ENCODE peak calls at places on chromosomes 7 and 10, in eight cellular contexts. One of them, this sample, is unnamed.

GRCh38 chr10:107686095-107686494 is 521.6 kb upstream of the SORCS1 start:
- DNase-seq in transverse colon: peak
- DNase-seq in ovary: no peak
- DNase-seq in left lung: peak
- DNase-seq in NB4: peak
- DNase-seq in neural progenitor cell: no peak
- DNase-seq in IMR-90: no peak
- DNase-seq in astrocyte of the cerebellum: no peak
- DNase-seq in this sample: no peak

GRCh38 chr10:110498982-110499795 is 1.5 kb downstream of the DUSP5 start:
- DNase-seq in neural progenitor cell: peak
- DNase-seq in ovary: no peak
- DNase-seq in transverse colon: peak
- DNase-seq in NB4: peak
- DNase-seq in IMR-90: peak
- DNase-seq in left lung: no peak
- DNase-seq in astrocyte of the cerebellum: no peak
- DNase-seq in this sample: no peak

GRCh38 chr7:102404005-102404861 is 8.1 kb downstream of the PRKRIP1 start:
- DNase-seq in NB4: peak
- DNase-seq in transverse colon: peak
- DNase-seq in neural progenitor cell: peak
- DNase-seq in ovary: no peak
- DNase-seq in astrocyte of the cerebellum: peak
- DNase-seq in left lung: no peak
- DNase-seq in IMR-90: peak
- DNase-seq in this sample: no peak

GRCh38 chr10:128180843-128181242 is 54.6 kb upstream of the MKI67 start:
- DNase-seq in NB4: peak
- DNase-seq in astrocyte of the cerebellum: no peak
- DNase-seq in transverse colon: no peak
- DNase-seq in left lung: no peak
- DNase-seq in IMR-90: no peak
- DNase-seq in ovary: no peak
- DNase-seq in neural progenitor cell: no peak
- DNase-seq in this sample: no peak

GRCh38 chr7:94513565-94513860 is 3.9 kb downstream of the CASD1 start:
- DNase-seq in left lung: no peak
- DNase-seq in NB4: no peak
- DNase-seq in ovary: no peak
- DNase-seq in astrocyte of the cerebellum: no peak
- DNase-seq in neural progenitor cell: no peak
- DNase-seq in transverse colon: no peak
- DNase-seq in IMR-90: peak
- DNase-seq in this sample: no peak

GRCh38 chr10:7810443-7810842 is 7.9 kb upstream of the TAF3 start:
- DNase-seq in transverse colon: no peak
- DNase-seq in ovary: no peak
- DNase-seq in neural progenitor cell: no peak
- DNase-seq in left lung: no peak
- DNase-seq in astrocyte of the cerebellum: no peak
- DNase-seq in NB4: no peak
- DNase-seq in IMR-90: no peak
- DNase-seq in this sample: no peak

GRCh38 chr7:5428470-5429252 is 5.0 kb upstream of the TNRC18 start:
- DNase-seq in ovary: peak
- DNase-seq in astrocyte of the cerebellum: peak
- DNase-seq in left lung: peak
- DNase-seq in transverse colon: peak
- DNase-seq in NB4: peak
- DNase-seq in neural progenitor cell: peak
- DNase-seq in IMR-90: peak
- DNase-seq in this sample: no peak

GRCh38 chr10:91198781-91199180 is 21.7 kb upstream of the PCGF5 start:
- DNase-seq in left lung: no peak
- DNase-seq in ovary: no peak
- DNase-seq in astrocyte of the cerebellum: no peak
- DNase-seq in NB4: peak
- DNase-seq in neural progenitor cell: no peak
- DNase-seq in IMR-90: peak
- DNase-seq in transverse colon: no peak
- DNase-seq in this sample: no peak

GRCh38 chr7:43954524-43955228 is 28.4 kb downstream of the UBE2D4 start:
- DNase-seq in IMR-90: peak
- DNase-seq in NB4: peak
- DNase-seq in left lung: no peak
- DNase-seq in neural progenitor cell: peak
- DNase-seq in transverse colon: peak
- DNase-seq in ovary: no peak
- DNase-seq in astrocyte of the cerebellum: peak
- DNase-seq in this sample: peak

GRCh38 chr10:72009430-72010081 is 45.4 kb downstream of the CHST3 start:
- DNase-seq in IMR-90: peak
- DNase-seq in neural progenitor cell: peak
- DNase-seq in NB4: no peak
- DNase-seq in ovary: peak
- DNase-seq in left lung: peak
- DNase-seq in astrocyte of the cerebellum: peak
- DNase-seq in transverse colon: peak
- DNase-seq in this sample: peak

GRCh38 chr10:57338823-57339558 is 928.7 kb downstream of the IPMK start:
- DNase-seq in ovary: no peak
- DNase-seq in astrocyte of the cerebellum: peak
- DNase-seq in IMR-90: peak
- DNase-seq in NB4: peak
- DNase-seq in neural progenitor cell: peak
- DNase-seq in left lung: no peak
- DNase-seq in transverse colon: no peak
- DNase-seq in this sample: peak

DNA sequence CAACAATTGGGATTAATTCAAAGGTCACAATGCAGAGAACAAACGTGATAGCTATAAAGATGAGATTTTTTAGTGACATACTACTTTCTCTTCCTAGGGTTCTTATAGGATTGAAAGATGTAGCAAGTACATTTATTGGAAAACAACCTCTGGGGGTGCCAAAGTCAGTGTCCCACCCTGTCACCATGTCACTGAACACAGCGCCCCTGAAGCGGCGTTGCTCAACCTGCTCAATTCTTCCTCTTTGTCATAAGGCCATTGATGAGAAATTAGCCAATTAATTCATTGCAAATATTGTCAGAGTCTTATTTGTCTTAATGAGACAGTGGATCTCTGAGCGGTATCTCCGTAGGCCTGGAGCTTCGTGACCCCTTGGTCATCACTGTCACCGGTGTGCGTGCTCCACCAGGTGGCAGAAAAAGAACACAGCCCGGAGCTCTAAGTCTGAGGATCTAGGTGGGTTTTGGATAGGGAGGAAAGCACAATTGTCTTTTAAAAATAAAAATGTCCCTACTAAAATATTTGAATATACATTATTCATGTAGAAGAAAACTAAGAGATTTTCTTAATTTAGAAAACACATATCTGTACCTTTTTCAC is 362.6 kb downstream of the PAXIP1 start:
- DNase-seq in neural progenitor cell: peak
- DNase-seq in ovary: no peak
- DNase-seq in astrocyte of the cerebellum: no peak
- DNase-seq in IMR-90: no peak
- DNase-seq in NB4: peak
- DNase-seq in transverse colon: peak
- DNase-seq in left lung: no peak
- DNase-seq in this sample: no peak
- TF ChIP-seq CTCF in neural progenitor cell: peak
- TF ChIP-seq CTCF in ovary: no peak
- TF ChIP-seq CTCF in astrocyte of the cerebellum: no peak
- TF ChIP-seq CTCF in IMR-90: no peak
- TF ChIP-seq CTCF in NB4: peak
- TF ChIP-seq CTCF in transverse colon: peak
- TF ChIP-seq CTCF in left lung: no peak
- TF ChIP-seq CTCF in this sample: no peak

GRCh38 chr7:81075150-81075549 is 156.3 kb upstream of the SEMA3C start:
- DNase-seq in IMR-90: peak
- DNase-seq in transverse colon: no peak
- DNase-seq in NB4: no peak
- DNase-seq in neural progenitor cell: no peak
- DNase-seq in ovary: no peak
- DNase-seq in left lung: no peak
- DNase-seq in astrocyte of the cerebellum: peak
- DNase-seq in this sample: no peak

GRCh38 chr7:81081626-81082025 is 162.8 kb upstream of the SEMA3C start:
- DNase-seq in ovary: no peak
- DNase-seq in left lung: no peak
- DNase-seq in neural progenitor cell: no peak
- DNase-seq in astrocyte of the cerebellum: no peak
- DNase-seq in NB4: no peak
- DNase-seq in IMR-90: no peak
- DNase-seq in transverse colon: no peak
- DNase-seq in this sample: no peak

GRCh38 chr7:81074406-81074805 is 155.6 kb upstream of the SEMA3C start:
- DNase-seq in neural progenitor cell: no peak
- DNase-seq in NB4: no peak
- DNase-seq in transverse colon: no peak
- DNase-seq in left lung: no peak
- DNase-seq in ovary: no peak
- DNase-seq in astrocyte of the cerebellum: no peak
- DNase-seq in IMR-90: no peak
- DNase-seq in this sample: no peak

DNA sequence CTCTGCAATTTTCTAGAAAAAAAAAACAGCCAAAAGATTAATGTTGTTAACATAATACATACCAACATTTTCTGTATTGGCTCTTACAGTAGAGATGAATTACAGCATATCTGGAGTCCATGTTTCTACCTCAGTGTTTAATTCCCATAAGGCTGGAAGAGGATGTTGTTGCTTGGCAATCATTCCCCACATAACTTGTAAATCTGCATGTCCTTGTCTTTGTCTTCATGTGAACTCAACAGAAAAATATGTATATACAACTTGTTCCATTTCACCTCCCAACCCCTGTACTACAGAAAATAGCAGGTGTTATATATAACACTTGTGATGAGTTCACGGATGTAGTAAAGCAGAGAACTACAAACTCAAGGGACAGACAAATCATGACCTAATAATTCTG is 160.9 kb upstream of the SEMA3C start:
- DNase-seq in ovary: no peak
- DNase-seq in IMR-90: peak
- DNase-seq in transverse colon: no peak
- DNase-seq in neural progenitor cell: no peak
- DNase-seq in left lung: no peak
- DNase-seq in astrocyte of the cerebellum: no peak
- DNase-seq in NB4: no peak
- DNase-seq in this sample: no peak
- H3K4me3 ChIP-seq in ovary: no peak
- H3K4me3 ChIP-seq in IMR-90: no peak
- H3K4me3 ChIP-seq in transverse colon: no peak
- H3K4me3 ChIP-seq in neural progenitor cell: no peak
- H3K4me3 ChIP-seq in left lung: no peak
- H3K4me3 ChIP-seq in astrocyte of the cerebellum: no peak
- H3K4me3 ChIP-seq in NB4: no peak
- H3K4me3 ChIP-seq in this sample: no peak

GRCh38 chr10:132002004-132002403 is 20.3 kb upstream of the BNIP3 start:
- DNase-seq in NB4: no peak
- DNase-seq in ovary: no peak
- DNase-seq in IMR-90: no peak
- DNase-seq in left lung: no peak
- DNase-seq in neural progenitor cell: no peak
- DNase-seq in astrocyte of the cerebellum: no peak
- DNase-seq in transverse colon: no peak
- DNase-seq in this sample: no peak

GRCh38 chr10:132004052-132004451 is 22.3 kb upstream of the BNIP3 start:
- DNase-seq in ovary: no peak
- DNase-seq in left lung: no peak
- DNase-seq in IMR-90: no peak
- DNase-seq in transverse colon: no peak
- DNase-seq in neural progenitor cell: no peak
- DNase-seq in NB4: no peak
- DNase-seq in astrocyte of the cerebellum: no peak
- DNase-seq in this sample: no peak

GRCh38 chr10:132003286-132003924 is 21.7 kb upstream of the BNIP3 start:
- DNase-seq in neural progenitor cell: no peak
- DNase-seq in astrocyte of the cerebellum: no peak
- DNase-seq in transverse colon: no peak
- DNase-seq in IMR-90: no peak
- DNase-seq in ovary: no peak
- DNase-seq in NB4: no peak
- DNase-seq in left lung: no peak
- DNase-seq in this sample: no peak

GRCh38 chr10:131998845-131999681 is 17.3 kb upstream of the BNIP3 start:
- DNase-seq in astrocyte of the cerebellum: no peak
- DNase-seq in NB4: no peak
- DNase-seq in left lung: no peak
- DNase-seq in neural progenitor cell: no peak
- DNase-seq in ovary: no peak
- DNase-seq in IMR-90: no peak
- DNase-seq in transverse colon: no peak
- DNase-seq in this sample: no peak

GRCh38 chr10:132001238-132001977 is 19.7 kb upstream of the BNIP3 start:
- DNase-seq in astrocyte of the cerebellum: no peak
- DNase-seq in ovary: peak
- DNase-seq in NB4: no peak
- DNase-seq in IMR-90: peak
- DNase-seq in transverse colon: no peak
- DNase-seq in left lung: peak
- DNase-seq in neural progenitor cell: no peak
- DNase-seq in this sample: no peak
- TF ChIP-seq CTCF in astrocyte of the cerebellum: no peak
- TF ChIP-seq CTCF in ovary: no peak
- TF ChIP-seq CTCF in NB4: peak
- TF ChIP-seq CTCF in IMR-90: peak
- TF ChIP-seq CTCF in transverse colon: no peak
- TF ChIP-seq CTCF in left lung: no peak
- TF ChIP-seq CTCF in neural progenitor cell: peak
- TF ChIP-seq CTCF in this sample: no peak

GRCh38 chr7:149409889-149410288 is 51.0 kb downstream of the ZNF777 start:
- DNase-seq in astrocyte of the cerebellum: no peak
- DNase-seq in NB4: no peak
- DNase-seq in IMR-90: no peak
- DNase-seq in ovary: no peak
- DNase-seq in neural progenitor cell: no peak
- DNase-seq in transverse colon: no peak
- DNase-seq in left lung: no peak
- DNase-seq in this sample: no peak

GRCh38 chr7:149420006-149420405 is 40.9 kb downstream of the ZNF777 start:
- DNase-seq in left lung: no peak
- DNase-seq in neural progenitor cell: no peak
- DNase-seq in transverse colon: no peak
- DNase-seq in IMR-90: no peak
- DNase-seq in astrocyte of the cerebellum: no peak
- DNase-seq in ovary: no peak
- DNase-seq in NB4: no peak
- DNase-seq in this sample: no peak

GRCh38 chr7:149414745-149415390 is 46.0 kb downstream of the ZNF777 start:
- DNase-seq in ovary: peak
- DNase-seq in transverse colon: peak
- DNase-seq in NB4: no peak
- DNase-seq in neural progenitor cell: peak
- DNase-seq in IMR-90: peak
- DNase-seq in left lung: peak
- DNase-seq in astrocyte of the cerebellum: peak
- DNase-seq in this sample: peak

GRCh38 chr7:149414171-149414570 is 46.7 kb downstream of the ZNF777 start:
- DNase-seq in ovary: no peak
- DNase-seq in astrocyte of the cerebellum: no peak
- DNase-seq in neural progenitor cell: no peak
- DNase-seq in transverse colon: no peak
- DNase-seq in NB4: no peak
- DNase-seq in IMR-90: no peak
- DNase-seq in left lung: no peak
- DNase-seq in this sample: no peak

GRCh38 chr7:149415391-149416068 is 45.3 kb downstream of the ZNF777 start:
- DNase-seq in astrocyte of the cerebellum: no peak
- DNase-seq in IMR-90: peak
- DNase-seq in left lung: no peak
- DNase-seq in NB4: no peak
- DNase-seq in ovary: no peak
- DNase-seq in neural progenitor cell: peak
- DNase-seq in transverse colon: no peak
- DNase-seq in this sample: no peak
- H3K4me3 ChIP-seq in astrocyte of the cerebellum: peak
- H3K4me3 ChIP-seq in IMR-90: no peak
- H3K4me3 ChIP-seq in left lung: no peak
- H3K4me3 ChIP-seq in NB4: no peak
- H3K4me3 ChIP-seq in ovary: peak
- H3K4me3 ChIP-seq in neural progenitor cell: peak
- H3K4me3 ChIP-seq in transverse colon: no peak
- H3K4me3 ChIP-seq in this sample: peak